ENCODE peak calls at places on chromosomes 13 and 19, in four cellular contexts. R is CD8-positive, alpha-beta T cell; O is CD8-positive, alpha-beta memory T cell; N is breast epithelium. Z is an unnamed sample.
A peak's percentile ranks its signal among the peaks of the same experiment; 100 is the strongest.

GRCh38 chr13:27450921-27451461 is 627 bp upstream of the MTIF3 start:
- DNase-seq in R (no peak), O (no peak), N (peak; percentile 27), Z (no peak)

GRCh38 chr19:22622901-22623840 is 11.0 kb upstream of the ZNF492 start:
- DNase-seq in R (no peak), O (no peak), N (peak; percentile 29), Z (no peak)

GRCh38 chr13:31236211-31236786 is 36.5 kb downstream of the B3GLCT start:
- DNase-seq in R (no peak), O (no peak), N (no peak), Z (peak; percentile 15)

GRCh38 chr19:1132625-1133383 is 29.0 kb downstream of the GPX4 start:
- DNase-seq in R (no peak), O (peak; percentile 65), N (no peak), Z (no peak)

GRCh38 chr13:98216135-98216565 is 39.1 kb upstream of the RNF113B start:
- DNase-seq in R (no peak), O (no peak), N (no peak), Z (peak; percentile 68)

GRCh38 chr19:5700455-5701092 is 10.5 kb downstream of the RPL36 start:
- DNase-seq in R (no peak), O (no peak), N (no peak), Z (no peak)

GRCh38 chr19:57671124-57671895 is 2.6 kb downstream of the ZSCAN4 start:
- DNase-seq in R (no peak), O (no peak), N (no peak), Z (no peak)

GRCh38 chr13:99895999-99896695 is 75.4 kb downstream of the ZIC5 start:
- DNase-seq in R (no peak), O (no peak), N (no peak), Z (no peak)

GRCh38 chr19:42420055-42420544 is 7.1 kb downstream of the LIPE start:
- DNase-seq in R (peak; percentile 65), O (peak; percentile 82), N (no peak), Z (no peak)

GRCh38 chr19:2385053-2385721 is 25.1 kb downstream of the TMPRSS9 start:
- DNase-seq in R (no peak), O (no peak), N (peak; percentile 66), Z (peak; percentile 27)

GRCh38 chr13:36880961-36881360 is 39.1 kb downstream of the SMAD9 start:
- DNase-seq in R (no peak), O (no peak), N (no peak), Z (no peak)

GRCh38 chr13:36882829-36883390 is 37.1 kb downstream of the SMAD9 start:
- DNase-seq in R (no peak), O (no peak), N (no peak), Z (no peak)

GRCh38 chr13:36875431-36875830 is 44.6 kb downstream of the SMAD9 start:
- DNase-seq in R (no peak), O (no peak), N (no peak), Z (no peak)

GRCh38 chr13:36875955-36876354 is 44.1 kb downstream of the SMAD9 start:
- DNase-seq in R (no peak), O (no peak), N (no peak), Z (no peak)

DNA sequence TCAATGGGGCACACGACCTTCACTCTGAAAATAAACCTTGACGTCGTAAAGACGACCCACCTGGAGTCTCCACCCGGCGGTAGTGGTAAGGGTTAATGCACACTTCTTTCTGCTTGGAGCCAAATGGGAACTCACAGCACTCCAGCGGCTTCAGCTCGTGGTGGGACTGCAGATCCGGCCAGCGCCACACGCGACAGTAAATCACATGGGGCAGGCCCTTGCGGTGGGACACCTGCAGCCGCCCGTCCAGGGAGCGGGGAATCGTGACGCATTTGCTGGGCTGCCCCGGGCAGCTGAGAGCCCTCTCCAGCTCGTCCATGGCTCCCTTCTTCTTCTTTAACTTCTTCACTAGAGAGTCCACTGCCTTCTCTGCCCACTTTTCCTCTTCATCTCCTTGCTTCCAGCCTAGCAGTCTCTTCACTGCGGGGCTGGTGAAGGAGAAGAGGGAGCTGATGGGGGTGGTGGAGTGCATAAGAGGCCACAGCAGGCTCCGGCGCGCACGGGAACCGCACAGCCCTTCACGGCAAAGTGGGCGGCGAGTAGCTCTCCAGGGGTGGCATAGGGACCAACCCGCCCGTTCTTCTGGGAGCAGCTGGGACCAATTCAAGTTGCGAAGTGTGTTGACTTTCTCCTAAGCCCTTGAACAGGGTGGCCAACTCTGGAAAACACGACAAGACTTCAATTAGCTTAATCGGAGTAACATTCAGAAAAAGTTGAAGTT is 40.7 kb downstream of the SMAD9 start:
- DNase-seq in R (no peak), O (no peak), N (no peak), Z (no peak)
- H3K27ac ChIP-seq in R (no peak overlapping the region), O (no peak overlapping the region), N (no peak overlapping the region), Z (no peak overlapping the region)

DNA sequence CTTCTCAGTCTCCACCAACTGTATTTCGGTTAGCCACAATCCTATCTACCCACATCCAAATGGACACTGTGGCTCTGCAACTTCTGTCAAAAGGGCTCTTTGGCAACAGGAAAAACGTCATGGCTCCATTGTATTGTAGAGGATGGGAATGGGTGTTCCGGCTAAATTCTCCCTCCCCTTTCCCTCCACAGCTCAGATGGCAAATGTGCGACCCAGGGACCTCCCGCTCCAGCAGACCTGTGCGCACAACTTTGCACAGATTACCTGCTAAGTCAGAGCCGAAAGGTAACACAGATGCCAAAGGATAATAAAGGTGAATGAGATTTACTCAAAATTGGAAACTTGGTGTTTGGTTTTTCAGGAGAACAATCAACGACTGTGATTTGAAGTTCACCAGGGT is 948 bp upstream of the KL start:
- DNase-seq in R (no peak), O (no peak), N (no peak), Z (no peak)
- H3K4me3 ChIP-seq in R (peak overlapping the region; percentile 25), O (no peak overlapping the region), N (peak overlapping the region; percentile 58), Z (no peak overlapping the region)

DNA sequence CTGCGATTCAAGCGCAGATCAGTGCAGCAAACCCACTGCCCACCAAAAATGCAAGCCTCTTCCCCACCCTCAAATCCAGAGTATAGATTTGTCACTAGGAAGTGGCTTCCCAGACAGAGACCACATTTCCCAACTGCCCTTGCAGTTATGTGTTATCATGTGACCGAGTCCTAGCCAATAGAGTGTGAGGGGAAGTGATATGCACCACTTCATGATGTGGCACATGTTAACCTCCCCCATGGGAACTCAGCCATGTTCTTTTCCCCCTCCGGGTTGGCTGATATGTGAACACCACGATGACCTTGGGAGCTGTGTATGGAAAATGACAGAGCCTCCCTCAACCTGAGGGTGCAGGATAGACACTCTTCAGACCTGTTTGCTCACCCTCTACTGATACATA is 50.8 kb downstream of the MBD3L2B start:
- DNase-seq in R (no peak), O (no peak), N (no peak), Z (no peak)
- H3K27ac ChIP-seq in R (no peak overlapping the region), O (no peak overlapping the region), N (no peak overlapping the region), Z (no peak overlapping the region)

GRCh38 chr13:113862191-113862765 is 1.6 kb downstream of the GAS6 start:
- DNase-seq in R (no peak), O (no peak), N (peak; percentile 24), Z (no peak)
- H3K4me3 ChIP-seq in R (no peak overlapping the region), O (no peak overlapping the region), N (peak overlapping the region; percentile 77), Z (peak overlapping the region; percentile 82)

GRCh38 chr19:38699647-38700349 is 44.5 kb downstream of the CAPN12 start:
- DNase-seq in R (no peak), O (no peak), N (no peak), Z (no peak)

GRCh38 chr19:38700350-38700932 is 43.8 kb downstream of the CAPN12 start:
- DNase-seq in R (no peak), O (no peak), N (no peak), Z (no peak)

GRCh38 chr19:38702278-38702677 is 42.0 kb downstream of the CAPN12 start:
- DNase-seq in R (no peak), O (no peak), N (no peak), Z (no peak)

GRCh38 chr19:38701455-38702063 is 42.7 kb downstream of the CAPN12 start:
- DNase-seq in R (no peak), O (no peak), N (no peak), Z (no peak)

DNA sequence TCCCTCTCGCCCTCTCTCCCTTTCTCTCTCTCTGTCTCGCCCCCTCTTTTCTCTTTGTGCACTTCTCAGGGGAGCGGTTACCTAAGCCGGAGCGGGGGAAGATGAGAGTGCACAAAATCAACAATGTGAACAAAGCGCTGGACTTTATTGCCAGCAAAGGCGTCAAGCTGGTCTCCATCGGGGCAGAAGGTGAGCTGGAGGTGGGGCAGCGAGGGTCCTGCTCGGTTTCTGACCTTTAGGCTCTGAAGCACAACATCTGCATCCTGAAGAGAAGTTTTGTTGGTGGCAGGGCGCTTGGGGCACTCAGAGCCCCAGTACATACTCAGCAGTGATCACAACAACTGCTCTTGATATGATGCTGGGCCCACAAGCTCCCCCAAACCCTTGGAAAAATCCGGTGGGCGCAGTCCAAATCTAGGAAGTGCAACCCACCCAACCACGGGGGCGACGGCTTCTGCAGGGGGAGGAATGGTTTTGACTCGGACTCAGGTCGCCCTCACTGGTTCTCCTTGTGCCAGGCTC is 43.3 kb downstream of the CAPN12 start:
- DNase-seq in R (no peak), O (no peak), N (no peak), Z (no peak)
- H3K27ac ChIP-seq in R (no peak overlapping the region), O (no peak overlapping the region), N (peak overlapping the region; percentile 85), Z (peak overlapping the region; percentile 57)

DNA sequence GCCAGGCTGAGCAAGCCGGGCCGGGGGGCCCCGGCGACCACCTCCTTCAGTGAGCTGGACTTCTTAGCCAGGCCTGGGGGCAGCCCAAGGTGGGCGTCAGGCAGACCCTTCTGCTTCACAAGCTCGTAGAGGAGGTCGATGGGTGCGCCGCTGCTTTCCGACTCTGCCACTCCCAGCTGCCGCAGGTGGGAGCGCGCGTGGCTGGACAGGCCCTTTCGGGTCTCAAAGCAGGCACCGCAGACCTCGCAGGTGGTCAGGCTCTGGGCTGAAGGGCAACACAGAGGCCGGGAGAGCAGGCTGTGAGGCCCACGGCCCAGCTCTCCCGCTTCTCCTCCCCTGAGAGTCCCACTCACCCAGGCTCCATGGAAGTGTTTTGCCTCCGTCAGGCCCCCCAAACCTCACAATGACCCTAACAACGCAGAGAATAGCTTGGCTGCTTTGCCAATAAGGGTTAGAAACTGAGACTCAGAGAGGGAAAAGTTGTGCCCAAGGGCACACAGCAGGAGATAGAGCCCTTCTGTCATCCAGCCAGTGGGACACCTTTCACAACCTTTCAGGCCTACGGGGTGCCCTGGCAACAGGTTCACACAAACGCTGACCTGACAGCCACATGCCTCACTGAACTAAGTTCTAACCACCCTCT is 11.2 kb upstream of the AKAP8L start:
- DNase-seq in R (no peak), O (no peak), N (no peak), Z (no peak)
- H3K4me3 ChIP-seq in R (no peak overlapping the region), O (no peak overlapping the region), N (no peak overlapping the region), Z (no peak overlapping the region)

DNA sequence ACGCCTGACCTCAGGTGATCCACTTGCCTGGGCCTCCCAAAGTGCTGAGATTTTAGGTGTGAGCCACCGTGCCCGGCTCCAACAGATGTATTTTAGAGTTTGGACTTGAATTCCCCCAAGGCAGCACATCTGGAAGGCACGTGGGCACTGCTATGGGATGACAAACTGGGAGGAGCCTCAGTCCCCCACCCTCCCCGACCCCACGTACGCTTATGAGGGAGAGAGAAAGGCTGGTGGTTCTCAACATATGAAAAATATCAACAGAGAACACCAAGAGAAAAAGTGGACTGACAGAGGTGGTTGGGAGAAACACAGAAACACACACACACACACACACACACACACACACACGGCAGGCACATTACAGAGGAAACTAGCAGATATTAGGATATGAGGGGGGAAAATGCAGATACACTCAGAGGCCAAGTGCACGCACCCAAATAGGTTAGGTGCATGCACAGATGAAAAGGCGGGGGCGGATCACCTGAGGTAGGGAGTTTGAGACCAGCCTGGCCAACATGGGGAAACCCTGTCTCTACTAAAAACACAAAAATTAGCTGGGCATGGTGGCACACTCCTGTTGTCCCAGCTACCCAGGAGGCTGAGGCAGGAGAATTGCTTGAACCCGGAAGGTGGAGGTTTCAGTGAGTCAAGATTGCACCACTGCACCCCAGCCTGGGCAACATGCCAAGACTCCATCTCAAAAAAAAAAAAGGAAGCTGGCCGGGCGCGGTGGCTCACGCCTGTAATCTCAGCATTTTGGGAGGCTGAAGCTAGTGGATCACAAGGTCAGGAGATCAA is 3.2 kb downstream of the STX10 start:
- DNase-seq in R (no peak), O (no peak), N (no peak), Z (no peak)
- H3K27ac ChIP-seq in R (no peak overlapping the region), O (no peak overlapping the region), N (no peak overlapping the region), Z (no peak overlapping the region)